ENCODE peak calls at places on chromosomes 13 and 19, in nine cellular contexts. R, Y, J, N, V, I, K, S and G are unnamed samples.

GRCh38 chr19:19079571-19079970 is 15.8 kb downstream of the SLC25A42 start:
- DNase-seq in S (no peak), N (no peak), J (no peak), K (no peak), Y (no peak), I (no peak), V (no peak), R (no peak), G (no peak)

GRCh38 chr19:1220452-1221037 is 15.0 kb downstream of the STK11 start:
- DNase-seq in S (no peak), I (no peak), N (no peak), J (no peak), Y (no peak), V (no peak), K (no peak), R (no peak), G (no peak)

GRCh38 chr19:50896591-50897190 is 14.5 kb downstream of the KLK4 start:
- DNase-seq in N (peak; percentile 6), S (peak; percentile 14), I (no peak), Y (no peak), K (peak; percentile 13), V (no peak), J (no peak), R (no peak), G (peak; percentile 89)

GRCh38 chr19:12872941-12873890 is 8.0 kb downstream of the DNASE2 start:
- DNase-seq in S (peak; percentile 75), R (peak; percentile 76), K (no peak), Y (peak; percentile 67), I (peak; percentile 55), V (peak; percentile 43), J (peak; percentile 62), N (peak; percentile 77), G (peak; percentile 95)

GRCh38 chr19:50300814-50301606 is 28.2 kb downstream of the KCNC3 start:
- DNase-seq in R (no peak), J (no peak), I (no peak), S (peak; percentile 62), V (no peak), Y (no peak), K (peak; percentile 76), N (peak; percentile 76), G (no peak)

GRCh38 chr13:42894765-42895181 is 97.3 kb downstream of the EPSTI1 start:
- DNase-seq in R (no peak), I (no peak), K (no peak), J (no peak), Y (no peak), N (no peak), S (peak; percentile 92), V (no peak), G (peak; percentile 84)

GRCh38 chr19:2164020-2164988 is 571 bp downstream of the DOT1L start:
- DNase-seq in S (no peak), R (no peak), J (no peak), Y (peak; percentile 53), V (no peak), I (peak; percentile 39), N (peak; percentile 24), K (no peak), G (peak; percentile 65)

GRCh38 chr13:21443171-21443570 is 15.9 kb downstream of the ZDHHC20 start:
- DNase-seq in K (no peak), R (no peak), Y (no peak), I (no peak), S (no peak), N (no peak), J (no peak), V (no peak), G (no peak)

GRCh38 chr19:35249146-35249847 is 495 bp downstream of the LSR start:
- DNase-seq in V (no peak), Y (no peak), K (no peak), J (no peak), R (no peak), S (no peak), I (no peak), N (no peak), G (peak; percentile 44)

GRCh38 chr13:26498524-26499208 is 58.8 kb upstream of the WASF3 start:
- DNase-seq in S (peak; percentile 12), I (no peak), Y (no peak), J (no peak), V (no peak), K (no peak), N (peak; percentile 68), R (no peak), G (no peak)

GRCh38 chr19:33804021-33804799 is 7.5 kb downstream of the KCTD15 start:
- DNase-seq in N (peak; percentile 80), Y (peak; percentile 6), I (peak; percentile 96), R (no peak), J (no peak), S (peak; percentile 84), K (no peak), V (no peak), G (no peak)

GRCh38 chr19:10929402-10929794 is 787 bp downstream of the TIMM29 start:
- DNase-seq in R (no peak), V (no peak), K (no peak), S (no peak), I (no peak), Y (no peak), N (no peak), J (no peak), G (no peak)

GRCh38 chr13:70568571-70568970 is 460.3 kb upstream of the KLHL1 start:
- DNase-seq in N (peak; percentile 4), S (peak; percentile 51), V (no peak), Y (peak; percentile 55), K (peak; percentile 8), J (no peak), R (no peak), I (no peak), G (no peak)

GRCh38 chr13:106570354-106570822 is 2.5 kb upstream of the ARGLU1 start:
- DNase-seq in I (peak; percentile 83), V (peak; percentile 53), J (peak; percentile 77), Y (peak; percentile 77), K (no peak), N (peak; percentile 72), S (peak; percentile 92), R (peak; percentile 40), G (peak; percentile 56)

GRCh38 chr13:67219113-67219512 is 11.0 kb downstream of the PCDH9 start:
- DNase-seq in K (no peak), I (no peak), V (no peak), N (no peak), J (no peak), Y (no peak), R (no peak), S (no peak), G (no peak)

GRCh38 chr19:29671393-29672076 is 6.3 kb downstream of the PLEKHF1 start:
- DNase-seq in R (peak; percentile 92), S (peak; percentile 61), Y (no peak), J (peak; percentile 74), V (peak; percentile 78), I (peak; percentile 58), N (no peak), K (no peak), G (no peak)

GRCh38 chr19:43331435-43332010 is 22.0 kb upstream of the CD177 start:
- DNase-seq in K (no peak), I (no peak), Y (no peak), S (no peak), V (no peak), J (no peak), R (no peak), N (no peak), G (no peak)

GRCh38 chr19:17338440-17339078 is 1.2 kb downstream of the GTPBP3 start:
- DNase-seq in J (no peak), K (no peak), V (no peak), N (no peak), R (no peak), I (no peak), Y (no peak), S (no peak), G (no peak)

GRCh38 chr13:51588406-51588949 is 4.2 kb downstream of the WDFY2 start:
- DNase-seq in K (no peak), R (no peak), V (no peak), N (no peak), J (no peak), S (no peak), I (no peak), Y (no peak), G (peak; percentile 42)

GRCh38 chr19:17458970-17459369 is 1.8 kb downstream of the NXNL1 start:
- DNase-seq in S (no peak), N (no peak), I (no peak), V (no peak), K (no peak), Y (no peak), J (no peak), R (no peak), G (no peak)

GRCh38 chr13:112774829-112775565 is 85.2 kb downstream of the ATP11A start:
- DNase-seq in V (no peak), I (no peak), R (no peak), Y (no peak), K (no peak), N (no peak), S (no peak), J (no peak), G (no peak)

GRCh38 chr19:45049073-45049736 is 10.4 kb downstream of the CLASRP start:
- DNase-seq in J (no peak), S (no peak), R (peak; percentile 78), V (no peak), N (no peak), K (no peak), Y (no peak), I (no peak), G (peak; percentile 76)

GRCh38 chr13:42876270-42876714 is 94.9 kb downstream of the FAM216B start:
- DNase-seq in K (no peak), S (peak; percentile 22), I (no peak), V (no peak), J (no peak), R (no peak), N (no peak), Y (peak; percentile 52), G (no peak)

GRCh38 chr19:47446534-47447469 is 24.9 kb downstream of the SLC8A2 start:
- DNase-seq in J (no peak), V (peak; percentile 31), I (peak; percentile 55), Y (peak; percentile 83), R (no peak), K (no peak), N (peak; percentile 29), S (peak; percentile 26), G (no peak)

GRCh38 chr13:45778897-45779296 is 72.7 kb downstream of the SIAH3 start:
- DNase-seq in J (no peak), R (no peak), Y (no peak), V (no peak), S (no peak), K (no peak), I (no peak), N (no peak), G (no peak)

GRCh38 chr13:36998624-36999041 is 507 bp downstream of the ALG5 start:
- DNase-seq in I (no peak), J (no peak), V (peak; percentile 7), R (no peak), K (no peak), S (no peak), N (peak; percentile 16), Y (peak; percentile 44), G (no peak)

GRCh38 chr19:41897181-41897580 is 14.2 kb downstream of the ARHGEF1 start:
- DNase-seq in K (no peak), I (no peak), S (no peak), R (no peak), N (no peak), V (no peak), Y (peak; percentile 49), J (no peak), G (no peak)

GRCh38 chr13:100753391-100753790 is 78.8 kb upstream of the TMTC4 start:
- DNase-seq in S (no peak), N (no peak), Y (no peak), J (no peak), K (no peak), R (no peak), V (no peak), I (peak; percentile 23), G (no peak)

GRCh38 chr19:48315712-48316111 is 9.6 kb upstream of the EMP3 start:
- DNase-seq in S (no peak), Y (no peak), K (no peak), J (no peak), I (no peak), R (no peak), V (no peak), N (no peak), G (no peak)

GRCh38 chr19:5718579-5719273 is 1.2 kb downstream of the LONP1 start:
- DNase-seq in Y (no peak), K (peak; percentile 52), N (peak; percentile 94), I (no peak), J (no peak), V (peak; percentile 60), R (no peak), S (peak; percentile 77), G (peak; percentile 69)

GRCh38 chr13:44930907-44931676 is 58.2 kb downstream of the NUFIP1 start:
- DNase-seq in V (no peak), R (peak; percentile 83), J (no peak), K (no peak), N (peak; percentile 72), I (no peak), Y (no peak), S (peak; percentile 48), G (no peak)